ENCODE peak calls at places on chromosome 22, in ten cellular contexts. I is upper lobe of right lung; O is SJSA1; H is CD4-positive, alpha-beta memory T cell; N is A549; B is HCT116; D is right lobe of liver; G is neuronal stem cell; L is IMR-90; A is colonic mucosa. R is an unnamed sample.

GRCh38 chr22:45942344-45942743 is 34.6 kb downstream of the WNT7B start:
- DNase-seq in L (no peak), B (no peak), H (no peak), O (no peak), A (no peak), N (no peak), G (no peak), D (no peak), I (no peak), R (no peak)

GRCh38 chr22:37544955-37545702 is 15.2 kb upstream of the CDC42EP1 start:
- DNase-seq in B (no peak), L (peak; percentile 58), G (no peak), H (peak; percentile 28), A (peak; percentile 94), N (peak; percentile 73), O (peak; percentile 76), D (peak; percentile 86), I (peak; percentile 88), R (peak; percentile 70)

GRCh38 chr22:22060200-22061084 is 77.9 kb upstream of the TOP3B start:
- DNase-seq in N (peak; percentile 44), D (peak; percentile 74), B (peak; percentile 22), I (peak; percentile 83), A (peak; percentile 56), G (peak; percentile 61), H (no peak), L (peak; percentile 24), O (peak; percentile 57), R (peak; percentile 78)

GRCh38 chr22:20624161-20624616 is 116.8 kb downstream of the MED15 start:
- DNase-seq in G (no peak), L (peak; percentile 31), A (no peak), I (no peak), H (no peak), B (no peak), O (no peak), D (no peak), N (no peak), R (no peak)

GRCh38 chr22:47448231-47449035 is 686.0 kb downstream of the TBC1D22A start:
- DNase-seq in L (no peak), O (no peak), G (no peak), A (peak; percentile 7), D (no peak), H (no peak), N (no peak), I (no peak), B (no peak), R (no peak)

GRCh38 chr22:36405671-36406070 is 17.9 kb upstream of the MYH9 start:
- DNase-seq in A (no peak), B (no peak), L (no peak), O (peak; percentile 52), D (no peak), I (peak; percentile 83), G (no peak), N (no peak), H (peak; percentile 68), R (no peak)

GRCh38 chr22:43244385-43244784 is 57.5 kb upstream of the TTLL12 start:
- DNase-seq in D (no peak), A (no peak), G (no peak), B (no peak), I (no peak), N (no peak), H (no peak), O (no peak), L (no peak), R (no peak)

GRCh38 chr22:39135092-39135896 is 17.2 kb downstream of the CBX7 start:
- DNase-seq in B (peak; percentile 7), I (no peak), L (no peak), G (no peak), N (peak; percentile 49), O (peak; percentile 69), D (no peak), H (no peak), A (no peak), R (peak; percentile 84)

GRCh38 chr22:29700206-29700948 is 19.4 kb upstream of the CABP7 start:
- DNase-seq in N (no peak), G (no peak), L (peak; percentile 31), B (no peak), H (no peak), I (no peak), D (no peak), O (no peak), A (no peak), R (no peak)

GRCh38 chr22:47750086-47750485 is 987.6 kb downstream of the TBC1D22A start:
- DNase-seq in A (no peak), O (no peak), N (no peak), H (no peak), D (no peak), G (no peak), I (no peak), L (no peak), B (no peak), R (no peak)

DNA sequence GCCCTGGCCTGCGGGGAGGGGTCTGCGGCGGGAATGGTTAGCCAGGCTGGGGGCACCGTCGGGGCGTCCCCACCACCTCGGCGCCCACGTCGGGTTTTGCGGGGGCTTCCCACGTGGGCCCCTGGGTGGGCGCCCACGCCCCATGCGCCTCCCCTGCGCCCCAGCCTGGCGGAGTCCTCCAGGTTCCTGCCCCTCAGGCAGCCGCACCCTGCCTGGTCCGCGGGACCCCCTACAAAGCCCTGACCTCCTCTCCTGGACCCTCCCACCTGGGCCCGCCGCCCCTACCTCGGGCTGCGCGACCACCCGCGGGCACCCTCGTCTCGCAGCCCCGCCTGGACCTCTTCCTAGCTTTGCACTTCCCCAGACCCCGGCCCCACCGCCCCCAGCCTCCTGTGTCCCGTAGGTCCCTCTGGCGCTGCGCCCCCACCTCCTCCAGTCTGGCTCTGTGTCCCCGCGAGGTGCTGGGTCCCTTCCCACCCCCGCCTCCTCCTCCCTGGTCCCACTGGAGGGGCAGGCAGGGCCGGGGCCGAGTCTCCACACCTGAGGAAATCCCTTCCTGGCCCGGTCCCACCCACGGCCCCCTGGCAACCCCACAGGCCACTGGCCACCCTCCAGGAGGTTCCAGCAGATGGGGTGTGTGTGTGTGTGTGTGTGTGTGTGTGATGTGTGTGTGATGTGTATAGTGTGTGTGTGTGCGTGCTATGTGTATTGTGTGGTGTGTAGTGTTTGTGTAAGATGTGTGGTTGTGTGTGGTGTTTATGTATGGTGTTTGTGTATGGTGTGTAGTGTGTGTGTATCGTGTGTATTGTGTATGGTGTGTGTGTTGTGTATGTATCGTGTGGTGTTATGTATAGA is 11.8 kb downstream of the PIM3 start:
- DNase-seq in I (peak; percentile 77), D (peak; percentile 64), H (no peak), G (no peak), B (no peak), O (no peak), L (no peak), A (peak; percentile 29), N (no peak), R (peak; percentile 18)
- H3K4me1 ChIP-seq in I (peaks cover 25% of the 10 kb centered on the region), D (peaks cover 37% of the 10 kb centered on the region), H (peaks cover 35% of the 10 kb centered on the region), G (peaks cover 26% of the 10 kb centered on the region), B (peaks cover 38% of the 10 kb centered on the region), O (peaks cover 18% of the 10 kb centered on the region), L (peaks cover 15% of the 10 kb centered on the region), A (peaks cover 12% of the 10 kb centered on the region), N (peaks cover 34% of the 10 kb centered on the region), R (peaks cover 9% of the 10 kb centered on the region)

GRCh38 chr22:23215294-23216204 is 35.2 kb downstream of the BCR start:
- DNase-seq in D (no peak), O (no peak), L (peak; percentile 64), I (no peak), N (no peak), B (no peak), A (no peak), H (no peak), G (no peak), R (no peak)

GRCh38 chr22:23218053-23218866 is 38.0 kb downstream of the BCR start:
- DNase-seq in I (no peak), H (no peak), L (no peak), N (no peak), A (no peak), G (no peak), B (no peak), D (no peak), O (no peak), R (no peak)

GRCh38 chr22:23218867-23219251 is 38.5 kb downstream of the BCR start:
- DNase-seq in H (no peak), D (no peak), I (peak; percentile 90), G (no peak), A (peak; percentile 76), L (peak; percentile 62), B (no peak), N (no peak), O (peak; percentile 79), R (no peak)

GRCh38 chr22:23216331-23217170 is 36.2 kb downstream of the BCR start:
- DNase-seq in H (peak; percentile 52), G (no peak), I (no peak), B (no peak), O (no peak), A (no peak), D (peak; percentile 76), N (no peak), L (no peak), R (no peak)

DNA sequence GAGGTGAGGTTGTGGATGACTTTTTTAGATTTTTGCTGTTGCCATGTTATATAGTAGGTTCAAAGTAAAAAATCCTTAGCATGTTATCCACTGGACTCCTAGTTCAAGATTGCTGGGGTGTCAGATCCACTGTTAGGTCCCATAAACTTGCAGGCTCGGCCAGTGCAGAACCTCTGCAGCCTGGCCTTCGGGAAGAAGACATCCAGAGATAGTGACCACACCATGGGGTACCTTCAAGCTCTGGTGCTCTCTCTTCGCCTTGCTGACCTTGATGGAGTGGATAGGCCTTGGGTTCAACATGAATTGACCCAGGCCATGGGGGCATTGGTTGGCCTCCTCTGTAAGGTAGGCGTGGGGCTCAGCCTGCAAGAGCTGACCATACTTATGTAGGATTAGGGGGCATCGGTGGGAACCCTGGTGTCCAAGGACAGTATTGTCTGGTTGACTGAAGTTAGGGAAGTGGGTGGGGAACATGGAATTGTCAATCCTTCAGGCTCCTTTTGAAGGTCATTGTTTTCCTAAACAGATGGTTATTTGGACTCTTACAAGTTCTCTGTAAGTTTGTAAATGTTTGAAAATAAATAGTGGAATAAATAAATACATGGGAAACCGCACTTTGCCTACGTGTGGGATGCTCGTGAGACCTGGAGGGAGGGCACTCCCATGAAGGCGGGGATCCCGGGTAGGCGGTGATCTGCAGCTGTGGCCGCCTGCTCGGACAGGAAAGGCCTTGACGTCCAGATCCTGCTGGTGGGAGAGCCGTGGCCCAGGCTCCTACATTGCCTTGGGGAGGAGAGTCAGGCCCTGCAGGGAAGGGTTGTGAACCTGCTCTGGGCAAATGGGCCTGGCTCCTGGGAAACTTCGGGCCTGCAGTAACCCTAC is 37.1 kb downstream of the BCR start:
- DNase-seq in I (no peak), N (no peak), O (no peak), G (no peak), L (no peak), A (no peak), D (no peak), B (no peak), H (no peak), R (no peak)
- H3K4me1 ChIP-seq in I (peaks cover 76% of the 10 kb centered on the region), N (peaks cover 15% of the 10 kb centered on the region), O (peaks cover 63% of the 10 kb centered on the region), G (peaks cover 26% of the 10 kb centered on the region), L (peaks cover 44% of the 10 kb centered on the region), A (peaks cover 27% of the 10 kb centered on the region), D (peaks cover 51% of the 10 kb centered on the region), B (peaks cover 16% of the 10 kb centered on the region), H (peaks cover 95% of the 10 kb centered on the region), R (peaks cover 19% of the 10 kb centered on the region)

GRCh38 chr22:50540352-50540751 is 5.3 kb upstream of the KLHDC7B start:
- DNase-seq in L (no peak), I (no peak), A (no peak), G (no peak), B (no peak), N (no peak), O (no peak), D (peak; percentile 51), H (no peak), R (no peak)
- H3K4me1 ChIP-seq in L (peaks cover 12% of the 10 kb centered on the region), I (peaks cover 50% of the 10 kb centered on the region), A (peaks cover 4% of the 10 kb centered on the region), G (no peaks in the 10 kb centered on the region), B (peaks cover 13% of the 10 kb centered on the region), N (peaks cover 60% of the 10 kb centered on the region), O (peaks cover 21% of the 10 kb centered on the region), D (peaks cover 16% of the 10 kb centered on the region), H (peaks cover 49% of the 10 kb centered on the region), R (no peaks in the 10 kb centered on the region)

GRCh38 chr22:31290494-31291402 is 1.5 kb downstream of the PIK3IP1 start:
- DNase-seq in G (peak; percentile 84), N (peak; percentile 89), B (peak; percentile 61), L (peak; percentile 90), O (peak; percentile 88), H (peak; percentile 97), D (peak; percentile 98), A (peak; percentile 97), I (peak; percentile 98), R (peak; percentile 95)
- H3K4me1 ChIP-seq in G (peaks cover 3% of the 10 kb centered on the region), N (peaks cover 20% of the 10 kb centered on the region), B (peaks cover 26% of the 10 kb centered on the region), L (peaks cover 6% of the 10 kb centered on the region), O (peaks cover 16% of the 10 kb centered on the region), H (peaks cover 72% of the 10 kb centered on the region), D (peaks cover 12% of the 10 kb centered on the region), A (no peaks in the 10 kb centered on the region), I (peaks cover 57% of the 10 kb centered on the region), R (peaks cover 6% of the 10 kb centered on the region)

R was measured in BE2C.